ENCODE peak calls at places on chromosomes 16 and 17, in ten cellular contexts. N is choroid plexus epithelial cell, X is colonic mucosa, Y is left lung, J is fibroblast of mammary gland, M is mammary epithelial cell, F is NB4, G is upper lobe of left lung, E is A549, L is heart left ventricle. V is an unnamed sample.

GRCh38 chr17:75996665-75997590 is 3.7 kb upstream of the CDK3 start:
- DNase-seq in N (peak), X (peak), Y (peak), J (peak), M (peak), F (peak), G (peak), E (no peak), L (peak), V (peak)

GRCh38 chr16:49754495-49755290 is 101.2 kb downstream of the ZNF423 start:
- DNase-seq in N (peak), X (peak), Y (no peak), J (no peak), M (no peak), F (peak), G (no peak), E (no peak), L (no peak), V (peak)

GRCh38 chr17:33515974-33516373 is 222.9 kb upstream of the ASIC2 start:
- DNase-seq in N (no peak), X (no peak), Y (no peak), J (no peak), M (no peak), F (no peak), G (no peak), E (no peak), L (no peak), V (no peak)

GRCh38 chr17:20071824-20072691 is 62.9 kb downstream of the SPECC1 start:
- DNase-seq in N (no peak), X (no peak), Y (no peak), J (peak), M (no peak), F (no peak), G (no peak), E (no peak), L (no peak), V (no peak)

GRCh38 chr16:65846210-65846602 is 520.3 kb upstream of the CDH5 start:
- DNase-seq in N (no peak), X (no peak), Y (no peak), J (no peak), M (no peak), F (no peak), G (no peak), E (no peak), L (no peak), V (no peak)

GRCh38 chr16:28155293-28155692 is 56.5 kb downstream of the XPO6 start:
- DNase-seq in N (no peak), X (no peak), Y (no peak), J (peak), M (no peak), F (no peak), G (no peak), E (no peak), L (no peak), V (no peak)

GRCh38 chr16:22138482-22138881 is 23.8 kb upstream of the SDR42E2 start:
- DNase-seq in N (no peak), X (no peak), Y (no peak), J (no peak), M (no peak), F (no peak), G (no peak), E (no peak), L (no peak), V (no peak)

GRCh38 chr17:27649929-27650328 is 18.9 kb downstream of the LGALS9 start:
- DNase-seq in N (no peak), X (no peak), Y (peak), J (no peak), M (no peak), F (no peak), G (peak), E (no peak), L (no peak), V (no peak)

GRCh38 chr17:38919316-38920078 is 5.9 kb upstream of the LASP1NB start:
- DNase-seq in N (no peak), X (no peak), Y (no peak), J (no peak), M (no peak), F (no peak), G (no peak), E (no peak), L (no peak), V (no peak)

GRCh38 chr16:77722315-77723107 is at the start of gene NUDT7:
- DNase-seq in N (peak), X (peak), Y (peak), J (peak), M (peak), F (peak), G (peak), E (peak), L (peak), V (peak)

GRCh38 chr16:11250091-11250785 is 5.8 kb downstream of the SOCS1 start:
- DNase-seq in N (peak), X (no peak), Y (no peak), J (no peak), M (no peak), F (no peak), G (no peak), E (no peak), L (peak), V (no peak)

GRCh38 chr17:70819183-70819582 is 649.9 kb downstream of the KCNJ2 start:
- DNase-seq in N (no peak), X (no peak), Y (no peak), J (no peak), M (no peak), F (no peak), G (no peak), E (no peak), L (no peak), V (no peak)

GRCh38 chr17:63946440-63947363 is 14.6 kb upstream of the CD79B start:
- DNase-seq in N (peak), X (peak), Y (peak), J (peak), M (no peak), F (peak), G (peak), E (peak), L (no peak), V (no peak)

GRCh38 chr16:1744338-1744840 is 27.0 kb downstream of the NME3 start:
- DNase-seq in N (no peak), X (no peak), Y (no peak), J (no peak), M (no peak), F (no peak), G (no peak), E (no peak), L (no peak), V (no peak)

GRCh38 chr16:57803413-57803990 is 1.2 kb upstream of the KIFC3 start:
- DNase-seq in N (no peak), X (no peak), Y (no peak), J (no peak), M (no peak), F (peak), G (no peak), E (no peak), L (peak), V (no peak)
- H3K4me3 ChIP-seq in N (no peak), X (no peak), Y (no peak), J (no peak), M (no peak), F (peak), G (no peak), E (no peak), L (peak), V (no peak)

GRCh38 chr16:60902114-60902513 is 1134.1 kb downstream of the CDH8 start:
- DNase-seq in N (no peak), X (no peak), Y (no peak), J (no peak), M (no peak), F (no peak), G (no peak), E (no peak), L (no peak), V (no peak)
- H3K4me3 ChIP-seq in N (no peak), X (no peak), Y (no peak), J (no peak), M (no peak), F (no peak), G (no peak), E (no peak), L (no peak), V (no peak)

GRCh38 chr16:85437161-85438052 is 175.7 kb upstream of the GSE1 start:
- DNase-seq in N (peak), X (peak), Y (peak), J (no peak), M (no peak), F (peak), G (peak), E (no peak), L (no peak), V (peak)
- H3K4me3 ChIP-seq in N (no peak), X (no peak), Y (no peak), J (no peak), M (no peak), F (no peak), G (no peak), E (no peak), L (peak), V (peak)

GRCh38 chr16:72987480-72987901 is 60.4 kb downstream of the ZFHX3 start:
- DNase-seq in N (no peak), X (no peak), Y (no peak), J (no peak), M (peak), F (no peak), G (no peak), E (no peak), L (no peak), V (no peak)

GRCh38 chr16:72986011-72986410 is 61.9 kb downstream of the ZFHX3 start:
- DNase-seq in N (peak), X (no peak), Y (no peak), J (peak), M (no peak), F (no peak), G (peak), E (no peak), L (no peak), V (peak)

GRCh38 chr16:72985148-72985882 is 62.6 kb downstream of the ZFHX3 start:
- DNase-seq in N (peak), X (no peak), Y (no peak), J (peak), M (no peak), F (no peak), G (no peak), E (no peak), L (no peak), V (no peak)

GRCh38 chr16:72983241-72983640 is 64.7 kb downstream of the ZFHX3 start:
- DNase-seq in N (no peak), X (no peak), Y (no peak), J (no peak), M (no peak), F (no peak), G (no peak), E (no peak), L (no peak), V (no peak)

GRCh38 chr16:72983728-72984350 is 64.1 kb downstream of the ZFHX3 start:
- DNase-seq in N (no peak), X (no peak), Y (no peak), J (no peak), M (no peak), F (no peak), G (no peak), E (no peak), L (no peak), V (no peak)
- H3K4me3 ChIP-seq in N (no peak), X (no peak), Y (no peak), J (no peak), M (no peak), F (no peak), G (no peak), E (no peak), L (no peak), V (no peak)

GRCh38 chr16:30903002-30903401 is 6.6 kb downstream of the CTF1 start:
- DNase-seq in N (no peak), X (no peak), Y (no peak), J (no peak), M (no peak), F (peak), G (no peak), E (no peak), L (no peak), V (no peak)
- H3K4me3 ChIP-seq in N (no peak), X (peak), Y (peak), J (no peak), M (no peak), F (peak), G (no peak), E (no peak), L (peak), V (no peak)

GRCh38 chr16:15808071-15808470 is 48.8 kb downstream of the MYH11 start:
- DNase-seq in N (no peak), X (no peak), Y (no peak), J (no peak), M (no peak), F (no peak), G (no peak), E (no peak), L (no peak), V (no peak)
- H3K4me3 ChIP-seq in N (no peak), X (no peak), Y (no peak), J (no peak), M (no peak), F (no peak), G (no peak), E (no peak), L (no peak), V (no peak)

GRCh38 chr16:85080923-85081498 is 31.3 kb downstream of the CIBAR2 start:
- DNase-seq in N (peak), X (no peak), Y (no peak), J (no peak), M (no peak), F (no peak), G (no peak), E (no peak), L (peak), V (no peak)

GRCh38 chr16:85082553-85083050 is 29.7 kb downstream of the CIBAR2 start:
- DNase-seq in N (no peak), X (no peak), Y (no peak), J (no peak), M (no peak), F (no peak), G (peak), E (no peak), L (no peak), V (no peak)

GRCh38 chr16:85084841-85085535 is 27.3 kb downstream of the CIBAR2 start:
- DNase-seq in N (peak), X (no peak), Y (no peak), J (no peak), M (no peak), F (peak), G (no peak), E (no peak), L (peak), V (no peak)

GRCh38 chr16:85081765-85082164 is 30.5 kb downstream of the CIBAR2 start:
- DNase-seq in N (no peak), X (no peak), Y (no peak), J (no peak), M (no peak), F (no peak), G (no peak), E (no peak), L (peak), V (no peak)

GRCh38 chr16:85083051-85083639 is 29.1 kb downstream of the CIBAR2 start:
- DNase-seq in N (no peak), X (no peak), Y (no peak), J (no peak), M (no peak), F (no peak), G (no peak), E (no peak), L (no peak), V (no peak)
- H3K4me3 ChIP-seq in N (no peak), X (no peak), Y (no peak), J (no peak), M (no peak), F (no peak), G (no peak), E (no peak), L (no peak), V (no peak)

DNA sequence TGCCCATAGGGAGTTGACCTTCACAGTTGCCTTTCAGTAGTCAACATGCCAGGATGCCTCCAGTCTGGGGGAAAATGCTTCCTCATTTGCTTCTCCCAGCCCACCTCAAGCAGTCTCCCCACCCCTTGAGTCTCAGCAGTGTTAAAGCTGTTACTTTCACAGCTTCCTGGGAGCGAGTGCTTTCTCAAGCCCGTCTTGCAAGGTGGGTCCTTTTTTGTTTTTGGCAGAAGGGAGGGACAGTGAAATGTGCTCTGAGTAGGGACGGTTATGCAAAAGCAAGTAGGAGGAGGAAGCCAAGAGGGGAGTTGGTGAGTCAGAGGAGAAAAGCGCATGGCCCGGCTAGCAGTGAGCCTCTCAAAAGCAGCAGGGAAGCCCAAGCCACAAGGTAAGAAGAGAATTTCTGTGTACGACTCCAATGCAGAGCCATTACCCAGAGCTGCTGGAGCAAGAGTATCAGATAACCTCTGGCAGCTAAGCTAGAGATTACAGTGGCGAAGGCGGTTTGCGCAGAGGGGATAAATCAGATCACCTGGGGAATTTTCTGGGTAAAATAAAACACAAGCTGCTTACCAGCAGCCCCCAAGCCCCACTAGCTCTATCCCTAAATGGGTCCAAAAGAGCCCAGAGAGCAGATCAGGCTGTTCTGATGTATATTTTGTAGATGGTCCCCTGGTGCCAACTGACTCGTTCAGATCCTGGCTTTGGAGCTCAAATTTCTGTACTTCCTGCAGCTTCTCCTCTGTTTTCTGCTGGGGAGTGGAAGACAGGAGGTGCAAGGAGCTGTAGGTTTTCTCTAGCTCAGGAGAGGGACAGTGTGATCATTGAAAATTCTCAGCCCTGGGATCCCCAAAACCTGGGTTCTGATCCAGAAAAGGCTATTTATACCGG is at the start of gene CHST4:
- DNase-seq in N (peak), X (no peak), Y (no peak), J (peak), M (peak), F (peak), G (no peak), E (peak), L (no peak), V (no peak)
- H3K4me3 ChIP-seq in N (no peak), X (no peak), Y (no peak), J (no peak), M (peak), F (peak), G (no peak), E (no peak), L (no peak), V (no peak)

V was measured in ovary.